ENCODE peak calls at places on chromosomes 16 and 17, in six cellular contexts. L is endothelial cell, Q is brain microvascular endothelial cell, H is choroid plexus epithelial cell, B is mucosa of descending colon, O is transverse colon. C is an unnamed sample.

GRCh38 chr16:11697319-11697718 is 29.1 kb downstream of the SNN start:
- DNase-seq in L (no peak), Q (no peak), H (no peak), B (no peak), O (no peak), C (no peak)

GRCh38 chr16:2904922-2905240 is 6.8 kb upstream of the FLYWCH1 start:
- DNase-seq in L (no peak), Q (no peak), H (no peak), B (peak; percentile 79), O (no peak), C (no peak)

GRCh38 chr17:1573932-1574696 is 11.5 kb upstream of the PITPNA start:
- DNase-seq in L (peak; percentile 96), Q (peak; percentile 54), H (peak; percentile 82), B (peak; percentile 89), O (peak; percentile 89), C (peak; percentile 90)

GRCh38 chr17:35372846-35373531 is 432 bp downstream of the SLFN11 start:
- DNase-seq in L (no peak), Q (no peak), H (no peak), B (peak; percentile 67), O (peak; percentile 56), C (peak; percentile 31)

GRCh38 chr17:32783602-32784001 is 93.3 kb downstream of the MYO1D start:
- DNase-seq in L (no peak), Q (peak; percentile 34), H (peak; percentile 83), B (no peak), O (no peak), C (no peak)

GRCh38 chr17:8072339-8072726 is 15.2 kb downstream of the ALOX12B start:
- DNase-seq in L (no peak), Q (no peak), H (no peak), B (no peak), O (no peak), C (no peak)

GRCh38 chr17:27919120-27919519 is 26.0 kb upstream of the LYRM9 start:
- DNase-seq in L (no peak), Q (no peak), H (peak; percentile 13), B (no peak), O (no peak), C (no peak)

GRCh38 chr17:32876414-32877163 is at the start of gene MYO1D:
- DNase-seq in L (no peak), Q (no peak), H (peak; percentile 3), B (peak; percentile 91), O (peak; percentile 88), C (peak; percentile 92)

GRCh38 chr16:80580109-80580832 is 39.5 kb downstream of the DYNLRB2 start:
- DNase-seq in L (no peak), Q (peak; percentile 89), H (peak; percentile 63), B (no peak), O (no peak), C (no peak)

GRCh38 chr16:24036614-24037013 is 200.8 kb downstream of the PRKCB start:
- DNase-seq in L (peak; percentile 65), Q (peak; percentile 38), H (peak; percentile 61), B (no peak), O (peak; percentile 49), C (peak; percentile 48)

GRCh38 chr17:48544356-48545021 is 420 bp downstream of the HOXB2 start:
- DNase-seq in L (peak; percentile 45), Q (no peak), H (no peak), B (peak; percentile 80), O (peak; percentile 81), C (peak; percentile 72)

GRCh38 chr16:66935319-66936011 is at the start of gene CES2:
- DNase-seq in L (no peak), Q (no peak), H (peak; percentile 17), B (peak; percentile 93), O (peak; percentile 93), C (peak; percentile 94)

GRCh38 chr17:55710829-55711496 is 11.7 kb downstream of the TMEM100 start:
- DNase-seq in L (no peak), Q (no peak), H (peak; percentile 42), B (no peak), O (no peak), C (no peak)

GRCh38 chr16:54936979-54937672 is 6.5 kb downstream of the IRX5 start:
- DNase-seq in L (peak; percentile 71), Q (no peak), H (peak; percentile 30), B (no peak), O (no peak), C (no peak)

GRCh38 chr16:77963185-77964044 is 58.9 kb upstream of the CLEC3A start:
- DNase-seq in L (no peak), Q (no peak), H (peak; percentile 14), B (no peak), O (no peak), C (no peak)

GRCh38 chr16:64615647-64616280 is 506.1 kb downstream of the CDH11 start:
- DNase-seq in L (no peak), Q (no peak), H (peak; percentile 50), B (no peak), O (no peak), C (peak; percentile 17)

GRCh38 chr17:80780381-80781187 is 211.1 kb upstream of the CHMP6 start:
- DNase-seq in L (no peak), Q (no peak), H (peak; percentile 63), B (no peak), O (no peak), C (no peak)

GRCh38 chr17:76547642-76548202 is 7.9 kb downstream of the PRCD start:
- DNase-seq in L (no peak), Q (no peak), H (no peak), B (no peak), O (no peak), C (no peak)

GRCh38 chr17:67942810-67943209 is 53.5 kb downstream of the C17orf58 start:
- DNase-seq in L (peak; percentile 18), Q (no peak), H (peak; percentile 40), B (no peak), O (no peak), C (no peak)